ENCODE peak calls at places on chromosomes 11 and 22, in seven cellular contexts. Y, B, O, I, C, G and L are unnamed samples. For H3K27me3, the result is how much of the 10 kb centered on the place peaks cover.

GRCh38 chr11:47514825-47515647 is 37.9 kb downstream of the CELF1 start:
- DNase-seq in Y (peak), B (peak), O (peak), I (no peak), C (peak), G (no peak), L (peak)

GRCh38 chr11:74949748-74950127 is 672 bp downstream of the SPCS2 start:
- DNase-seq in Y (no peak), B (no peak), O (peak), I (no peak), C (no peak), G (no peak), L (no peak)

GRCh38 chr11:28815110-28815509 is 706.9 kb downstream of the METTL15 start:
- DNase-seq in Y (no peak), B (no peak), O (no peak), I (no peak), C (no peak), G (no peak), L (no peak)

GRCh38 chr11:126146454-126147192 is 64.8 kb downstream of the RPUSD4 start:
- DNase-seq in Y (no peak), B (no peak), O (no peak), I (no peak), C (no peak), G (peak), L (no peak)

GRCh38 chr22:49198705-49199084 is 629.0 kb downstream of the BRD1 start:
- DNase-seq in Y (no peak), B (no peak), O (no peak), I (no peak), C (no peak), G (no peak), L (no peak)

GRCh38 chr11:36352919-36353318 is 56.8 kb downstream of the PRR5L start:
- DNase-seq in Y (no peak), B (no peak), O (no peak), I (no peak), C (no peak), G (no peak), L (no peak)

GRCh38 chr22:32199961-32200360 is 4.9 kb downstream of the RFPL2 start:
- DNase-seq in Y (no peak), B (no peak), O (no peak), I (no peak), C (no peak), G (no peak), L (no peak)

GRCh38 chr11:38952698-38953097 is 2354.7 kb upstream of the RAG2 start:
- DNase-seq in Y (no peak), B (no peak), O (no peak), I (no peak), C (no peak), G (no peak), L (no peak)

GRCh38 chr11:34124885-34125668 is 19.6 kb downstream of the NAT10 start:
- DNase-seq in Y (no peak), B (no peak), O (no peak), I (no peak), C (no peak), G (no peak), L (no peak)

GRCh38 chr11:126363706-126364245 is 8.3 kb downstream of the ST3GAL4 start:
- DNase-seq in Y (no peak), B (no peak), O (no peak), I (no peak), C (no peak), G (no peak), L (no peak)

GRCh38 chr11:95512177-95512576 is 277.4 kb downstream of the FAM76B start:
- DNase-seq in Y (no peak), B (peak), O (peak), I (no peak), C (peak), G (no peak), L (peak)

GRCh38 chr22:27419473-27419872 is 382.1 kb downstream of the MN1 start:
- DNase-seq in Y (no peak), B (no peak), O (no peak), I (no peak), C (no peak), G (peak), L (no peak)

GRCh38 chr11:8217926-8218325 is 45.8 kb downstream of the LMO1 start:
- DNase-seq in Y (no peak), B (no peak), O (no peak), I (no peak), C (no peak), G (no peak), L (no peak)

GRCh38 chr11:121467965-121468364 is 15.2 kb upstream of the SORL1-AS1 start:
- DNase-seq in Y (no peak), B (no peak), O (peak), I (no peak), C (no peak), G (no peak), L (no peak)

GRCh38 chr11:34331736-34332135 is 26.1 kb downstream of the ABTB2 start:
- DNase-seq in Y (no peak), B (no peak), O (peak), I (no peak), C (no peak), G (no peak), L (no peak)

GRCh38 chr22:40014661-40015255 is 20.0 kb downstream of the FAM83F start:
- DNase-seq in Y (no peak), B (no peak), O (no peak), I (no peak), C (no peak), G (no peak), L (no peak)

GRCh38 chr11:121199516-121199915 is 93.1 kb upstream of the SC5D start:
- DNase-seq in Y (no peak), B (no peak), O (no peak), I (no peak), C (peak), G (peak), L (no peak)

GRCh38 chr22:20786536-20786979 is 12.6 kb downstream of the SERPIND1 start:
- DNase-seq in Y (no peak), B (no peak), O (no peak), I (no peak), C (no peak), G (no peak), L (no peak)

GRCh38 chr11:43021466-43021865 is 290.3 kb upstream of the API5 start:
- DNase-seq in Y (no peak), B (no peak), O (no peak), I (peak), C (no peak), G (peak), L (peak)

GRCh38 chr11:130782361-130783221 is 133.7 kb downstream of the SNX19 start:
- DNase-seq in Y (no peak), B (peak), O (peak), I (no peak), C (peak), G (peak), L (no peak)

GRCh38 chr22:33063611-33064010 is 5.4 kb upstream of the SYN3 start:
- DNase-seq in Y (no peak), B (no peak), O (no peak), I (no peak), C (no peak), G (no peak), L (no peak)

GRCh38 chr22:22855617-22856308 is 31.9 kb upstream of the IGLL5 start:
- DNase-seq in Y (no peak), B (no peak), O (peak), I (no peak), C (peak), G (peak), L (peak)

DNA sequence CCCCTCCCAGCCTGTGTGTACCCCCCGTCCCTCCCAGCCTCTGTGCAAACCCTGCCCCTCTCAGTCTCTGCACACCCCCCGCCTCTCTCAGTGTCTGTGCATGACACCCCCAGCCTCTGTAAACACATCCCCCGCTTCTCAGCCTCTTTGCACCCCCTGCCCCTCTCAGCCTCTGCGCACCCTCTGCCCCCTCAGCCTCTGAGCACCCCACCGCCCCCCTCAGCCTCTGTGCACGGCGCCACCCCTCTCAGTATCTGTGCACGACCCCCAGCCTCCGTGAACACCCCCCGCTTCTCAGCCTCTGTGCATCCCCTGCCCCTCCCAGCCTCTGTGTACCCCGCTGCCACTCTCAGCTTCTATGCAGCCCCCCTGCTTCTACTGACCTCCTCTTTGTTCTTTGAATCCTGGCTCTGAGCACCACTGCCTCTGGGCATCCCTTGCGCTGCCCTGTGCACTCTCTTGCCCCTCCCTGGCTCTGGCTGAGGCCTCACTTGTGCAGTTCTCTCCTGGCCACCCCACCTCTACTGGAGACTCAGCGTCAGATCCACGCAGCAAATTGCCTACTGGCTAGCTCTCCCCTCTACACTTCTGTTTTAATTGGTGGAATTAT is 838.4 kb downstream of the TBC1D22A start:
- DNase-seq in Y (no peak), B (no peak), O (no peak), I (no peak), C (no peak), G (no peak), L (no peak)
- H3K27me3 ChIP-seq in Y (under half), B (under half), O (under half), I (under half), C (under half), G (under half), L (under half)

GRCh38 chr11:129373489-129373953 is 2.1 kb upstream of the BARX2 start:
- DNase-seq in Y (no peak), B (peak), O (peak), I (no peak), C (peak), G (no peak), L (no peak)

GRCh38 chr11:129374993-129375721 is 491 bp upstream of the BARX2 start:
- DNase-seq in Y (no peak), B (peak), O (peak), I (no peak), C (no peak), G (peak), L (peak)

GRCh38 chr11:129372609-129373488 is 2.8 kb upstream of the BARX2 start:
- DNase-seq in Y (no peak), B (no peak), O (peak), I (no peak), C (no peak), G (peak), L (no peak)

GRCh38 chr11:129375731-129376657 is at the start of gene BARX2:
- DNase-seq in Y (peak), B (peak), O (peak), I (peak), C (peak), G (peak), L (peak)

GRCh38 chr11:129374081-129374992 is 1.3 kb upstream of the BARX2 start:
- DNase-seq in Y (no peak), B (peak), O (peak), I (no peak), C (no peak), G (peak), L (no peak)
- H3K27me3 ChIP-seq in Y (half or more), B (half or more), O (half or more), I (half or more), C (half or more), G (half or more), L (half or more)

GRCh38 chr11:70717961-70718595 is 319.7 kb downstream of the CTTN start:
- DNase-seq in Y (no peak), B (no peak), O (no peak), I (no peak), C (no peak), G (no peak), L (no peak)
- H3K27me3 ChIP-seq in Y (under half), B (under half), O (under half), I (under half), C (under half), G (under half), L (under half)

GRCh38 chr11:57647368-57647767 is 2.3 kb downstream of the YPEL4 start:
- DNase-seq in Y (no peak), B (no peak), O (peak), I (no peak), C (peak), G (peak), L (no peak)
- H3K27me3 ChIP-seq in Y (under half), B (under half), O (under half), I (under half), C (under half), G (under half), L (under half)

DNA sequence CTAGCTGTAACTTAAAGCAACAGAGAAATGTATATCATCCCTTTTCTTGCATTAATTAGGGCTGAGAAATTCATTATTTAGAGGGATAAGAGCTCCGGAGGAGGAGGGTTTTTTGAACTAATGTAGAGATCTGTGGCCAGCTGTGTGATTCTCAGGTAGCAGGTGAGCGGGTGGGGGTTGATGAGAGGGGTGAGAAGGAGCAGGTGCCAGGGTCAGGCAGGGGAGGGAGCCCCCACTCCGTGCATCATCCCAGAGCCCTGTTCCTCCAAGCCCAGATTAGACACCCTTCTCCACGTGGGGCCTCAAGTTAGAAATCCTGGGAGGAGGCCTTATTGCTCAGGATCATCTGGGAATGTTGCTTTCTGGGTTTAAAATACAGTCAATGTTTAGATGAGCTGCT is 24.9 kb downstream of the ZBTB16 start:
- DNase-seq in Y (no peak), B (no peak), O (no peak), I (no peak), C (no peak), G (no peak), L (no peak)
- H3K27me3 ChIP-seq in Y (under half), B (under half), O (under half), I (under half), C (under half), G (under half), L (under half)

GRCh38 chr11:17694711-17695110 is 24.7 kb upstream of the MYOD1 start:
- DNase-seq in Y (no peak), B (no peak), O (no peak), I (no peak), C (no peak), G (peak), L (no peak)

GRCh38 chr11:17699157-17700114 is 19.9 kb upstream of the MYOD1 start:
- DNase-seq in Y (no peak), B (no peak), O (peak), I (no peak), C (peak), G (no peak), L (peak)

GRCh38 chr11:17695454-17696441 is 23.6 kb upstream of the MYOD1 start:
- DNase-seq in Y (no peak), B (no peak), O (no peak), I (no peak), C (no peak), G (peak), L (no peak)

GRCh38 chr11:17697175-17697949 is 22.0 kb upstream of the MYOD1 start:
- DNase-seq in Y (no peak), B (no peak), O (no peak), I (no peak), C (no peak), G (peak), L (no peak)

DNA sequence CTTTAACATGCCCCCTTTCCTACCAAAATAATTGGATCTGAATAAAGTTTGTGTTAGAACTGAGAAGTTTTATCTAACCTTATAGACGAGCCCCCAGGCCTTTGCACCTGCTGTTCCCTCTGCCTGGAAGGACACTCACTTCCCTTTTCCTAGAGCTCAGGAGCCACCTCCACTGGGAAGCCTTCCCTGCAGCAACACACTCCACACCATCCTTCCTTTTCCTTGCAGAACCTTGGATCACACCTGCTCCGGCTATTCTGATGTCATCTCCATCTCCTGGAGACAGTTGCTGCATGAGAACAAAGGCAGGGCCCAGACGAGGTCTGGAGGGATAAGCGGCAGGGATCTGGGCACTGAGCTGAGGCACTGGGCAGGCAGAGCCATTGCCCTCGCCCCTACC is 22.6 kb upstream of the MYOD1 start:
- DNase-seq in Y (no peak), B (no peak), O (no peak), I (no peak), C (no peak), G (no peak), L (no peak)
- H3K27me3 ChIP-seq in Y (under half), B (under half), O (under half), I (half or more), C (half or more), G (under half), L (under half)

GRCh38 chr11:117434481-117434880 is 106.8 kb downstream of the CEP164 start:
- DNase-seq in Y (no peak), B (no peak), O (no peak), I (no peak), C (no peak), G (no peak), L (no peak)

GRCh38 chr11:117430293-117430955 is 102.8 kb downstream of the CEP164 start:
- DNase-seq in Y (no peak), B (no peak), O (no peak), I (no peak), C (no peak), G (no peak), L (no peak)

GRCh38 chr11:117435296-117435695 is 107.6 kb downstream of the CEP164 start:
- DNase-seq in Y (no peak), B (no peak), O (no peak), I (no peak), C (no peak), G (no peak), L (no peak)

GRCh38 chr11:117431436-117431835 is 103.8 kb downstream of the CEP164 start:
- DNase-seq in Y (no peak), B (no peak), O (no peak), I (no peak), C (no peak), G (no peak), L (no peak)

DNA sequence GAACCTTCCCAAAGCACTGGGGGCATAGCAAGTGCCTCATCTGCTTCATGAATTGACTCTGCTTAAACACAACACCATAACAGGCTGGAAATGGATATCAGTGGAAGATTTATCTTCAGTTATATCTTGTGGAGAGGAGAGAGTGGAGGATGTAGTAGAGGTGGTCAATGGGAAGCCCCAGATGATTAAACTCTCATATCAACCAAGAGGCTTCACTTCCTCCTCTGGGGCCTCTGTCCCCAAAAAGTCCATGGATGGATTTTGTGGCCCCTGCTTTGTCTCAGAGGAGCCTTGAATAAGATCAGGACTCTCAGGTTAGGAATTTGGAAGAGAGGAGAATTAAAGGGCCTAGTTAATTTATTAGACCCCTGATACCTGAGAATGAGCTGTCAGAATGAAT is 106.1 kb downstream of the CEP164 start:
- DNase-seq in Y (no peak), B (no peak), O (no peak), I (no peak), C (no peak), G (no peak), L (no peak)
- H3K27me3 ChIP-seq in Y (under half), B (under half), O (under half), I (under half), C (under half), G (under half), L (under half)

DNA sequence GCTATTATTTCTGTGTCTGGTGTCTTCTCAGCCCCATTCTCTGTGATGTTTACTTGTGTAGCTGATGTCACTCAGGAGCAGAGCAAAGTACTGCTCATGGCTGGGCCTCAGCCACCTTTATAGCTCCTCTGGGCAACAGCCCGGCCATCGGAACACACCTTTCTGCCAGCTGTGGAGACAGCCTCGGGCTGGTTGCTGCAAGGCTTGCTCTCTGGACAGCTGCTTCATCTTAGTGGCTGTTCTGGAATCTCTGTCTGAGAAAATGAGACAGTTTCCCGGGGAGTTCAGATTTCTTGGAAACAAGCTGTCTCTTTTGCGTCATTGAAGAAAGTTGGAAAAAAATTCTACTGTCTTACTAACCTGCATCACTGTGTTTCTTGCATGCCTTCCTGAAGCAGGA is 20.0 kb downstream of the THY1 start:
- DNase-seq in Y (no peak), B (peak), O (peak), I (no peak), C (peak), G (no peak), L (no peak)
- H3K27me3 ChIP-seq in Y (under half), B (under half), O (under half), I (under half), C (under half), G (under half), L (under half)

DNA sequence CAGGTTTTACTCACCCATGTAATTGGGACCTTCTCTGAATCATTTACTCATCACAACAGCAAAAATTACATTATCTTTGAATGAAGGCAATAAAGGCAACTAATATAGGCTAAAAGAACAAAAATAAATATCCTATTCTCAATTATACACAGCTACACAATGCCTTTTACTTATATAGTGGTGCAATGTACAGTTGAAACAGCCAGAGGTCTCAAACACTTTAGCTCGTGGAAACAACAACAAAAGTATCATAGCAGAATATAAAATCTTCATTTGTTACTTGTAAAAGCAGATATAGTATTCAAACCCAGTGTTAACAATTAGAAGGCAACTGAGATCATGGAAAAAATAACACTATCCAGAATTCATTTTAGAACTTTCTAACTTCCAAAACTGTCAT is 20.6 kb upstream of the CCDC34 start:
- DNase-seq in Y (no peak), B (no peak), O (no peak), I (no peak), C (no peak), G (no peak), L (no peak)
- H3K27me3 ChIP-seq in Y (under half), B (under half), O (under half), I (under half), C (under half), G (under half), L (under half)

GRCh38 chr11:64546600-64546999 is 44.4 kb upstream of the SLC22A12 start:
- DNase-seq in Y (no peak), B (no peak), O (no peak), I (no peak), C (no peak), G (no peak), L (no peak)

GRCh38 chr11:64546176-64546575 is 44.8 kb upstream of the SLC22A12 start:
- DNase-seq in Y (no peak), B (no peak), O (no peak), I (no peak), C (no peak), G (no peak), L (no peak)

GRCh38 chr11:64544616-64545296 is 46.3 kb upstream of the SLC22A12 start:
- DNase-seq in Y (no peak), B (no peak), O (no peak), I (no peak), C (no peak), G (no peak), L (no peak)

GRCh38 chr11:64543818-64544217 is 47.2 kb upstream of the SLC22A12 start:
- DNase-seq in Y (no peak), B (no peak), O (no peak), I (no peak), C (no peak), G (no peak), L (no peak)

GRCh38 chr11:64545605-64546004 is 45.4 kb upstream of the SLC22A12 start:
- DNase-seq in Y (peak), B (peak), O (peak), I (no peak), C (peak), G (no peak), L (peak)
- H3K27me3 ChIP-seq in Y (under half), B (under half), O (under half), I (under half), C (under half), G (under half), L (under half)